ENCODE peak calls at places on chromosomes 11 and 22, in four cellular contexts. K, A, X and M are unnamed samples.

GRCh38 chr22:27438271-27438980 is 363.1 kb downstream of the MN1 start:
- DNase-seq in K (peak; percentile 54), A (no peak), X (no peak), M (peak; percentile 73)

GRCh38 chr22:46057762-46058420 is 80.9 kb upstream of the WNT7B start:
- DNase-seq in K (peak; percentile 45), A (no peak), X (no peak), M (peak; percentile 57)

GRCh38 chr11:75346912-75347647 is 4.4 kb downstream of the ARRB1 start:
- DNase-seq in K (peak; percentile 52), A (no peak), X (no peak), M (peak; percentile 55)

GRCh38 chr11:116787786-116788486 is at the start of gene ZPR1:
- DNase-seq in K (peak; percentile 84), A (peak; percentile 37), X (peak; percentile 58), M (peak; percentile 89)

GRCh38 chr22:25390297-25391240 is 171.1 kb downstream of the CRYBB2 start:
- DNase-seq in K (no peak), A (peak; percentile 59), X (no peak), M (no peak)

GRCh38 chr11:130874396-130874795 is 41.9 kb downstream of the SNX19 start:
- DNase-seq in K (no peak), A (no peak), X (no peak), M (no peak)

GRCh38 chr11:128931661-128932060 is 11.0 kb downstream of the TP53AIP1 start:
- DNase-seq in K (no peak), A (no peak), X (no peak), M (no peak)

GRCh38 chr11:19499999-19500398 is 212.6 kb upstream of the NAV2 start:
- DNase-seq in K (no peak), A (no peak), X (no peak), M (no peak)

GRCh38 chr11:118634435-118635236 is 27.2 kb downstream of the PHLDB1 start:
- DNase-seq in K (peak; percentile 94), A (peak; percentile 41), X (no peak), M (peak; percentile 90)

GRCh38 chr11:17730137-17730536 is 4.4 kb upstream of the KCNC1 start:
- DNase-seq in K (no peak), A (no peak), X (no peak), M (no peak)

GRCh38 chr11:126152586-126152985 is 58.9 kb downstream of the RPUSD4 start:
- DNase-seq in K (no peak), A (no peak), X (no peak), M (no peak)

GRCh38 chr11:121450424-121450823 is 1.7 kb upstream of the SORL1 start:
- DNase-seq in K (no peak), A (no peak), X (no peak), M (no peak)

GRCh38 chr11:32562839-32563599 is 20.6 kb upstream of the EIF3M start:
- DNase-seq in K (no peak), A (no peak), X (no peak), M (no peak)

GRCh38 chr11:59463176-59463575 is 6.4 kb downstream of the OR4D6 start:
- DNase-seq in K (no peak), A (no peak), X (no peak), M (no peak)

GRCh38 chr11:111676878-111677585 is 74.8 kb downstream of the SIK2 start:
- DNase-seq in K (no peak), A (no peak), X (no peak), M (no peak)

GRCh38 chr22:49097966-49098365 is 729.7 kb downstream of the BRD1 start:
- DNase-seq in K (no peak), A (no peak), X (no peak), M (no peak)

GRCh38 chr11:61496602-61497400 is 11.7 kb upstream of the LRRC10B start:
- DNase-seq in K (no peak), A (no peak), X (no peak), M (no peak)

GRCh38 chr11:82722236-82722635 is 11.4 kb downstream of the FAM181B start:
- DNase-seq in K (no peak), A (no peak), X (no peak), M (no peak)

GRCh38 chr11:72174299-72175070 is 17.5 kb upstream of the FOLR1 start:
- DNase-seq in K (no peak), A (no peak), X (no peak), M (no peak)

GRCh38 chr11:44977493-44977984 is 26.9 kb upstream of the TP53I11 start:
- DNase-seq in K (no peak), A (no peak), X (peak; percentile 36), M (peak; percentile 55)

GRCh38 chr11:67691149-67691548 is 16.7 kb upstream of the ALDH3B2 start:
- DNase-seq in K (no peak), A (no peak), X (no peak), M (no peak)

GRCh38 chr11:31412946-31413345 is 43.3 kb downstream of the DNAJC24 start:
- DNase-seq in K (no peak), A (no peak), X (no peak), M (no peak)

GRCh38 chr11:8683115-8683807 is 669 bp downstream of the RPL27A start:
- DNase-seq in K (no peak), A (no peak), X (no peak), M (no peak)

GRCh38 chr11:95121687-95122086 is 32.0 kb downstream of the ENDOD1 start:
- DNase-seq in K (no peak), A (peak; percentile 9), X (no peak), M (no peak)

GRCh38 chr22:24847490-24847889 is 41.5 kb downstream of the SGSM1 start:
- DNase-seq in K (no peak), A (no peak), X (no peak), M (no peak)

GRCh38 chr11:70334351-70334995 is 63.9 kb upstream of the CTTN start:
- DNase-seq in K (no peak), A (no peak), X (no peak), M (no peak)

GRCh38 chr22:44893731-44894080 is 116.1 kb downstream of the PHF21B start:
- DNase-seq in K (no peak), A (no peak), X (no peak), M (no peak)

GRCh38 chr11:68661697-68662603 is 22.4 kb upstream of the GAL start:
- DNase-seq in K (no peak), A (no peak), X (no peak), M (no peak)

GRCh38 chr11:120652705-120653335 is 141.3 kb downstream of the GRIK4 start:
- DNase-seq in K (no peak), A (no peak), X (peak; percentile 11), M (no peak)

GRCh38 chr11:111691731-111692130 is 74.5 kb downstream of the PPP2R1B start:
- DNase-seq in K (no peak), A (peak; percentile 6), X (no peak), M (no peak)

GRCh38 chr11:122155765-122156527 is 39.9 kb upstream of the BLID start:
- DNase-seq in K (no peak), A (no peak), X (peak; percentile 26), M (no peak)

GRCh38 chr11:128291043-128291442 is 296.3 kb downstream of the ETS1 start:
- DNase-seq in K (peak; percentile 13), A (no peak), X (no peak), M (no peak)

GRCh38 chr22:44828193-44828592 is 75.8 kb downstream of the ARHGAP8 start:
- DNase-seq in K (no peak), A (no peak), X (peak; percentile 25), M (no peak)

GRCh38 chr11:94586546-94586945 is 19.4 kb downstream of the PIWIL4 start:
- DNase-seq in K (no peak), A (no peak), X (no peak), M (no peak)

GRCh38 chr11:315516-315994 is 1.7 kb downstream of the IFITM1 start:
- DNase-seq in K (no peak), A (no peak), X (no peak), M (no peak)

GRCh38 chr11:316031-316701 is 2.3 kb downstream of the IFITM1 start:
- DNase-seq in K (no peak), A (no peak), X (no peak), M (no peak)

GRCh38 chr11:315051-315481 is 1.2 kb downstream of the IFITM1 start:
- DNase-seq in K (no peak), A (peak; percentile 25), X (no peak), M (no peak)

GRCh38 chr11:313787-314547 is at the start of gene IFITM1:
- DNase-seq in K (no peak), A (no peak), X (no peak), M (no peak)

GRCh38 chr11:316891-317291 is 3.1 kb downstream of the IFITM1 start:
- DNase-seq in K (no peak), A (no peak), X (no peak), M (no peak)
- H3K4me3 ChIP-seq in K (peak overlapping the region; percentile 18), A (no peak overlapping the region), X (no peak overlapping the region), M (no peak overlapping the region)

DNA sequence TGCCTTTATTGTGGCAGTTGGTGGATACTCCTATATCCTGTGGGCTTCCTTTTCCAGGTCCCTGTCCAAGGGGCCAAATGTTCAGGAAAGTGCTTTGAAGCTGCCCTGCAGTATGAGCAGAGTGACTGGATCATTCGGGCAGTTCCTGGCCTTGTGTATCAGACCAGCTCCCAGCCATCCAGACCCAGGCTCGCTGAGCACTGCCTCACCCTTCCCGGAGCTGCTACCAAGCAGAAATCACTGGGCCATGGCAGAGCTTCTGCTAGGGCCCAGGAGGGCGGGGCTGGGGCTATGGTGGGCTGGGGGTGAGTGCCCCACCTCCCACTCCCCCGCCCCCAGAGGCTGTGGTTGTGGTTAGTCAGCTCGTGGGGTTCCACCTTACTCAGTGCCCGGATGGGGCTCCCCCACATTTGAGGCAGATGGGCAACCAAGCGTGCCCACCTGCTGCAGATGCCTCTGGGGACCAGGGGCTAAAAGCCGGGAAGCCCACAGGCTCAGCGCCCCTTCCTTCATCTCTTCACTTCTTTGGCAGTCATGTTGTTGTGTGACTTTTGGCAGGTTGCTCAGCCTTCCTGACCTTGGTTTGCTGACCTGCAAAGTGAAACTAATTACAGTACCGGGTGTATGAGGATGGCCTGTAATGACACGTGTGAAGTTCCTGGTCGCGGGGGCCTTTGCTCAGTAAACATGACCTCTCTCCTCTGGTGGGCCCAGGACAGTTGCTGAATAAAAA is 2.0 kb upstream of the LRRC32 start:
- DNase-seq in K (no peak), A (no peak), X (no peak), M (no peak)
- H3K4me1 ChIP-seq in K (peaks cover 11% of the 10 kb centered on the region), A (peaks cover 15% of the 10 kb centered on the region), X (peaks cover 8% of the 10 kb centered on the region), M (peaks cover 18% of the 10 kb centered on the region)

GRCh38 chr11:109730669-109731068 is 308.7 kb downstream of the C11orf87 start:
- DNase-seq in K (no peak), A (no peak), X (no peak), M (no peak)

GRCh38 chr11:109731451-109731850 is 309.5 kb downstream of the C11orf87 start:
- DNase-seq in K (no peak), A (no peak), X (no peak), M (no peak)

GRCh38 chr11:109735139-109735538 is 313.1 kb downstream of the C11orf87 start:
- DNase-seq in K (no peak), A (no peak), X (no peak), M (no peak)

GRCh38 chr11:109733245-109733644 is 311.3 kb downstream of the C11orf87 start:
- DNase-seq in K (no peak), A (no peak), X (no peak), M (no peak)

DNA sequence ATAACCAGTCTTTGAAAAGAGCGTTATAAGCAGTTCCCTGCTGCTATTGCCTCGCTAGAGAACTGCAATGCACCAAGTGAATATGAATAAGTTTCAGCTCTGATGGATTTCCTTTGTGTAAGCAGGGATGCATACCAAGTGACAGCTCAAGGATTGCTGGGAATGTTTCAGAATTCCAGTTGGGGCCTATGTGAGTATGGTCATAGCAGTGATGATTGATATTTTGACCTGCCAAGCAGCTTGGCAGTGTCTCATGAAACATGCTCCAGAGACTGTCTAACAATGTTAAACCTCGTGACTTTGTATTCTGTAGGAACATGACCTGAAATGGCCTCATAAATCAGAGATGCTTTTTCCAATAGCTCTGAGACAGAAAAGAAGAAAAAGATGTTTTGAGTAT is 312.6 kb downstream of the C11orf87 start:
- DNase-seq in K (no peak), A (no peak), X (no peak), M (no peak)
- TF ChIP-seq EP300 in K (no peak), A (no peak), X (no peak), M (no peak)

GRCh38 chr11:57779275-57779674 is 17.7 kb downstream of the CTNND1 start:
- DNase-seq in K (no peak), A (peak; percentile 86), X (peak; percentile 63), M (peak; percentile 56)
- H3K4me3 ChIP-seq in K (no peak overlapping the region), A (peak overlapping the region; percentile 56), X (peak overlapping the region; percentile 1), M (peak overlapping the region; percentile 18)